ENCODE peak calls at places on chromosomes 5 and 9, in five cellular contexts. Z is BE2C, F is lung, M is fibroblast of lung, C is AG04450. D is an unnamed sample.
A peak's percentile ranks its signal among the peaks of the same experiment; 100 is the strongest.

GRCh38 chr5:102823441-102823874 is 68.4 kb downstream of the PAM start:
- DNase-seq in Z (no peak), F (no peak), M (peak; percentile 28), C (no peak), D (no peak)

GRCh38 chr5:136023935-136024645 is 4.7 kb upstream of the TGFBI start:
- DNase-seq in Z (no peak), F (no peak), M (peak; percentile 76), C (peak; percentile 32), D (no peak)

GRCh38 chr9:90005388-90005787 is 400.6 kb downstream of the GADD45G start:
- DNase-seq in Z (no peak), F (no peak), M (no peak), C (no peak), D (no peak)

GRCh38 chr5:137649228-137649890 is 86.5 kb downstream of the KLHL3 start:
- DNase-seq in Z (peak; percentile 18), F (peak; percentile 76), M (peak; percentile 79), C (peak; percentile 15), D (no peak)

GRCh38 chr9:101991926-101992325 is 253.5 kb upstream of the GRIN3A start:
- DNase-seq in Z (no peak), F (no peak), M (no peak), C (no peak), D (no peak)

GRCh38 chr9:136546697-136547481 is 1.0 kb upstream of the NOTCH1 start:
- DNase-seq in Z (no peak), F (peak; percentile 73), M (peak; percentile 89), C (no peak), D (no peak)

GRCh38 chr9:122213589-122214413 is 15.0 kb downstream of the LHX6 start:
- DNase-seq in Z (peak; percentile 95), F (no peak), M (no peak), C (no peak), D (no peak)

GRCh38 chr5:170719551-170719950 is 64.0 kb upstream of the GABRP start:
- DNase-seq in Z (no peak), F (no peak), M (no peak), C (no peak), D (no peak)

GRCh38 chr5:56981906-56982305 is 30.0 kb upstream of the MIER3 start:
- DNase-seq in Z (no peak), F (no peak), M (no peak), C (no peak), D (no peak)

GRCh38 chr5:36398137-36398536 is 96.4 kb upstream of the RANBP3L start:
- DNase-seq in Z (no peak), F (no peak), M (peak; percentile 67), C (no peak), D (no peak)

GRCh38 chr9:33175633-33176325 is 8.6 kb upstream of the B4GALT1 start:
- DNase-seq in Z (no peak), F (no peak), M (no peak), C (no peak), D (no peak)

GRCh38 chr5:157269165-157269671 is 3.3 kb downstream of the CYFIP2 start:
- DNase-seq in Z (no peak), F (peak; percentile 75), M (no peak), C (no peak), D (no peak)

GRCh38 chr5:107486489-107486888 is 184.2 kb downstream of the EFNA5 start:
- DNase-seq in Z (no peak), F (no peak), M (no peak), C (no peak), D (peak; percentile 36)

GRCh38 chr5:135867599-135867998 is 28.0 kb downstream of the IL9 start:
- DNase-seq in Z (no peak), F (no peak), M (no peak), C (no peak), D (no peak)

GRCh38 chr5:96522635-96523355 is 89.7 kb upstream of the PCSK1 start:
- DNase-seq in Z (no peak), F (no peak), M (peak; percentile 25), C (no peak), D (no peak)

GRCh38 chr9:128523199-128523925 is 18.8 kb downstream of the GLE1 start:
- DNase-seq in Z (peak; percentile 90), F (no peak), M (peak; percentile 65), C (peak; percentile 67), D (no peak)

GRCh38 chr9:95876595-95876994 is 1.1 kb downstream of the ERCC6L2 start:
- DNase-seq in Z (no peak), F (no peak), M (peak; percentile 32), C (no peak), D (no peak)

GRCh38 chr9:97398999-97399758 is 12.7 kb upstream of the TDRD7 start:
- DNase-seq in Z (peak; percentile 79), F (peak; percentile 74), M (peak; percentile 65), C (peak; percentile 30), D (no peak)

GRCh38 chr5:111685969-111686368 is 71.0 kb downstream of the NREP start:
- DNase-seq in Z (no peak), F (no peak), M (no peak), C (no peak), D (no peak)

GRCh38 chr5:31678180-31678579 is 39.2 kb downstream of the PDZD2 start:
- DNase-seq in Z (peak; percentile 28), F (no peak), M (no peak), C (no peak), D (no peak)

GRCh38 chr5:139146809-139147742 is 51.1 kb downstream of the SIL1 start:
- DNase-seq in Z (no peak), F (no peak), M (no peak), C (no peak), D (no peak)

GRCh38 chr5:130045334-130045733 is 141.1 kb downstream of the CHSY3 start:
- DNase-seq in Z (no peak), F (no peak), M (no peak), C (no peak), D (no peak)

GRCh38 chr9:32728181-32728580 is 55.2 kb upstream of the TMEM215 start:
- DNase-seq in Z (no peak), F (no peak), M (no peak), C (no peak), D (no peak)

GRCh38 chr9:93820667-93821306 is 134.4 kb downstream of the BARX1 start:
- DNase-seq in Z (no peak), F (no peak), M (no peak), C (no peak), D (no peak)

GRCh38 chr5:99037668-99038067 is 108.9 kb upstream of the CHD1 start:
- DNase-seq in Z (no peak), F (no peak), M (no peak), C (no peak), D (no peak)

GRCh38 chr9:101736723-101737122 is 1.7 kb downstream of the GRIN3A start:
- DNase-seq in Z (no peak), F (no peak), M (no peak), C (no peak), D (no peak)

GRCh38 chr9:105069285-105070065 is 141.5 kb upstream of the ABCA1 start:
- DNase-seq in Z (no peak), F (no peak), M (no peak), C (no peak), D (no peak)

GRCh38 chr9:133991964-133992779 is at the start of gene VAV2:
- DNase-seq in Z (peak; percentile 72), F (peak; percentile 58), M (peak; percentile 49), C (no peak), D (no peak)

GRCh38 chr5:10297646-10298204 is 10.0 kb downstream of the CMBL start:
- DNase-seq in Z (no peak), F (no peak), M (no peak), C (no peak), D (no peak)

GRCh38 chr5:170603578-170604565 is 100.1 kb downstream of the KCNIP1 start:
- DNase-seq in Z (peak; percentile 80), F (no peak), M (peak; percentile 48), C (no peak), D (no peak)

GRCh38 chr9:101511009-101511408 is 22.6 kb upstream of the RNF20 start:
- DNase-seq in Z (no peak), F (no peak), M (no peak), C (no peak), D (no peak)

GRCh38 chr9:69546265-69546664 is 125.9 kb downstream of the APBA1 start:
- DNase-seq in Z (peak; percentile 70), F (no peak), M (peak; percentile 8), C (no peak), D (no peak)

GRCh38 chr9:83570359-83570758 is 32.2 kb upstream of the FRMD3 start:
- DNase-seq in Z (no peak), F (no peak), M (no peak), C (no peak), D (no peak)

GRCh38 chr5:68862560-68862959 is 231.3 kb upstream of the SLC30A5 start:
- DNase-seq in Z (no peak), F (no peak), M (no peak), C (no peak), D (no peak)

GRCh38 chr5:61030163-61030482 is 85.1 kb downstream of the NDUFAF2 start:
- DNase-seq in Z (no peak), F (no peak), M (peak; percentile 42), C (no peak), D (no peak)

GRCh38 chr9:94014845-94015244 is 59.7 kb upstream of the BARX1 start:
- DNase-seq in Z (no peak), F (no peak), M (no peak), C (no peak), D (no peak)

GRCh38 chr5:157471709-157472108 is 11.7 kb downstream of the NIPAL4 start:
- DNase-seq in Z (peak; percentile 48), F (no peak), M (peak; percentile 42), C (no peak), D (no peak)

GRCh38 chr5:77518304-77518703 is 26.2 kb upstream of the WDR41 start:
- DNase-seq in Z (no peak), F (no peak), M (peak; percentile 17), C (no peak), D (no peak)
- TF ChIP-seq CTCF in Z (peak; percentile 62), F (no peak), M (no peak), C (peak; percentile 22), D (peak; percentile 23)

GRCh38 chr5:179150011-179150410 is 89.8 kb downstream of the ZNF354C start:
- DNase-seq in Z (no peak), F (no peak), M (no peak), C (no peak), D (no peak)
- H3K4me3 ChIP-seq in Z (no peak overlapping the region), F (no peak overlapping the region), M (no peak overlapping the region), C (no peak overlapping the region), D (no peak overlapping the region)

GRCh38 chr9:114674798-114675554 is 7.0 kb downstream of the TEX48 start:
- DNase-seq in Z (no peak), F (no peak), M (no peak), C (no peak), D (no peak)
- TF ChIP-seq CTCF in Z (no peak), F (no peak), M (no peak), C (peak; percentile 10), D (no peak)

DNA sequence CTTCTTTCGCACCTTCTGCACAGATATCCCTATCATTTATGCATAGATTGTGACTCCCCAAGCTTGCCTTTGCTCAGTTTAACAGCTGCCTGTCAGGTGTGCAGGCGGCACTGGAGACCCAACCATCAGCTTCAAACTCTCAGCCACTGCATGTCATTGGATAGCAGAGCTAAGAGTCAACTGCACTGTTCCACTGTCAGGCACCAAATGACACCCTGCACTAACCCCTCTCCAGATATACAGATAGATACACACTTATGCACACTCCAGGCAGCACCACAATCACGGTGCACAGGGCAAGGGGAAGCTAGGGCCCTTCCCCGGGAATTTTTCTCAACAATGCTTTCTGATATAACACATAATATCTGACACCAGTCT is 142.4 kb downstream of the BNC2 start:
- DNase-seq in Z (no peak), F (no peak), M (peak; percentile 34), C (no peak), D (no peak)
- H3K4me3 ChIP-seq in Z (no peak overlapping the region), F (no peak overlapping the region), M (peak overlapping the region; percentile 67), C (peak overlapping the region; percentile 70), D (no peak overlapping the region)

D was measured in GM12864.